ENCODE peak calls at places on chromosomes 1 and 21, in five cellular contexts. U is pancreas, I is IMR-90, X is spleen, D is prostate gland. M is an unnamed sample. For H3K4me1, the result is how much of the 10 kb centered on the place peaks cover.

GRCh38 chr1:70093250-70093975 is 112.0 kb downstream of the LRRC40 start:
- DNase-seq in I (no peak), U (no peak), D (no peak), X (no peak), M (no peak)

GRCh38 chr1:160708118-160708517 is 3.5 kb downstream of the CD48 start:
- DNase-seq in X (no peak), D (no peak), I (no peak), U (no peak), M (no peak)

GRCh38 chr1:243642936-243643335 is 207.1 kb downstream of the AKT3 start:
- DNase-seq in I (peak), U (no peak), X (no peak), D (no peak), M (no peak)

GRCh38 chr1:198641506-198641905 is 2.7 kb downstream of the PTPRC start:
- DNase-seq in D (no peak), I (peak), U (no peak), X (no peak), M (no peak)

GRCh38 chr1:207925210-207925609 is 14.3 kb upstream of the CD34 start:
- DNase-seq in I (no peak), D (peak), X (no peak), U (no peak), M (no peak)

GRCh38 chr1:98849969-98850636 is 154.6 kb downstream of the PLPPR5 start:
- DNase-seq in I (no peak), X (no peak), D (no peak), U (no peak), M (no peak)

GRCh38 chr1:59592924-59593323 is 221.8 kb upstream of the HOOK1 start:
- DNase-seq in I (no peak), U (no peak), D (no peak), X (no peak), M (no peak)

GRCh38 chr1:218413179-218413578 is 68.0 kb downstream of the TGFB2 start:
- DNase-seq in I (no peak), X (no peak), U (no peak), D (no peak), M (no peak)

GRCh38 chr1:31768407-31768806 is 4.3 kb upstream of the ADGRB2 start:
- DNase-seq in I (no peak), U (no peak), X (no peak), D (no peak), M (no peak)

GRCh38 chr1:62299426-62300200 is 19.6 kb downstream of the KANK4 start:
- DNase-seq in D (peak), X (no peak), I (no peak), U (peak), M (no peak)

GRCh38 chr1:14970115-14970798 is 183.3 kb upstream of the TMEM51 start:
- DNase-seq in D (no peak), U (no peak), I (peak), X (no peak), M (peak)

GRCh38 chr1:2415337-2415736 is 3.0 kb upstream of the PEX10 start:
- DNase-seq in D (no peak), U (no peak), I (no peak), X (no peak), M (no peak)

GRCh38 chr21:40631201-40631600 is 215.8 kb downstream of the DSCAM start:
- DNase-seq in D (no peak), X (no peak), I (no peak), U (no peak), M (no peak)

GRCh38 chr1:87410771-87411170 is 82.1 kb downstream of the LMO4 start:
- DNase-seq in D (no peak), U (no peak), I (peak), X (no peak), M (no peak)

GRCh38 chr1:182674346-182675246 is 9.8 kb downstream of the RGS8 start:
- DNase-seq in X (no peak), I (no peak), D (no peak), U (no peak), M (peak)

GRCh38 chr1:63453232-63453631 is 69.8 kb downstream of the ITGB3BP start:
- DNase-seq in U (no peak), I (no peak), D (no peak), X (no peak), M (no peak)

GRCh38 chr1:155872527-155872926 is 13.2 kb downstream of the SYT11 start:
- DNase-seq in X (no peak), D (no peak), I (no peak), U (no peak), M (no peak)

GRCh38 chr1:205329719-205330118 is 8.2 kb upstream of the NUAK2 start:
- DNase-seq in I (no peak), U (no peak), X (no peak), D (no peak), M (no peak)

GRCh38 chr1:160046494-160047115 is 14.8 kb upstream of the PIGM start:
- DNase-seq in U (peak), I (peak), D (peak), X (no peak), M (no peak)

GRCh38 chr1:93704063-93704462 is 22.4 kb upstream of the BCAR3 start:
- DNase-seq in I (no peak), U (no peak), X (no peak), D (no peak), M (no peak)

GRCh38 chr1:203117611-203118575 is 9.6 kb upstream of the ADORA1 start:
- DNase-seq in I (peak), D (peak), X (peak), U (peak), M (no peak)

GRCh38 chr1:166032901-166033371 is 133.9 kb downstream of the FAM78B start:
- DNase-seq in I (no peak), X (no peak), D (no peak), U (peak), M (no peak)

GRCh38 chr21:32834825-32835224 is 63.3 kb upstream of the PAXBP1 start:
- DNase-seq in X (no peak), U (no peak), I (no peak), D (no peak), M (no peak)

GRCh38 chr1:221781102-221781744 is 39.3 kb upstream of the DUSP10 start:
- DNase-seq in X (no peak), I (peak), D (no peak), U (no peak), M (no peak)

GRCh38 chr1:151499930-151500329 is 11.3 kb upstream of the CGN start:
- DNase-seq in X (no peak), D (no peak), I (no peak), U (no peak), M (no peak)

GRCh38 chr21:37531402-37532042 is 164.9 kb downstream of the DYRK1A start:
- DNase-seq in X (peak), U (no peak), D (no peak), I (no peak), M (no peak)

GRCh38 chr1:115829023-115829674 is 11.8 kb downstream of the NHLH2 start:
- DNase-seq in I (peak), D (no peak), U (no peak), X (no peak), M (no peak)

GRCh38 chr21:14858309-14858708 is 206.5 kb downstream of the NRIP1 start:
- DNase-seq in I (no peak), U (no peak), D (no peak), X (no peak), M (no peak)

GRCh38 chr1:14769486-14770274 is 171.2 kb downstream of the KAZN start:
- DNase-seq in X (no peak), U (no peak), I (no peak), D (no peak), M (no peak)

GRCh38 chr1:168416220-168416619 is 127.6 kb downstream of the XCL2 start:
- DNase-seq in U (no peak), X (no peak), I (no peak), D (no peak), M (no peak)

GRCh38 chr1:40595623-40596022 is 64.2 kb downstream of the ZNF684 start:
- DNase-seq in X (no peak), I (no peak), D (no peak), U (no peak), M (no peak)

GRCh38 chr1:175842545-175842944 is 99.2 kb upstream of the TNR start:
- DNase-seq in I (no peak), X (no peak), U (no peak), D (no peak), M (no peak)

GRCh38 chr1:184785529-184785928 is 30.9 kb upstream of the EDEM3 start:
- DNase-seq in U (no peak), X (no peak), I (no peak), D (no peak), M (no peak)

GRCh38 chr1:110722835-110723234 is 48.1 kb upstream of the KCNA3 start:
- DNase-seq in X (no peak), I (no peak), D (no peak), U (no peak), M (no peak)

GRCh38 chr1:185151215-185151614 is 5.5 kb downstream of the TRMT1L start:
- DNase-seq in D (no peak), I (no peak), X (no peak), U (no peak), M (no peak)

GRCh38 chr21:46393941-46394818 is 64.5 kb upstream of the DIP2A start:
- DNase-seq in D (no peak), I (no peak), U (no peak), X (no peak), M (no peak)

GRCh38 chr1:201318504-201319340 is 35.4 kb downstream of the PKP1 start:
- DNase-seq in D (no peak), X (no peak), U (no peak), I (no peak), M (no peak)

GRCh38 chr1:16386454-16387113 is 19.5 kb downstream of the SZRD1 start:
- DNase-seq in X (no peak), U (no peak), D (no peak), I (peak), M (no peak)

GRCh38 chr1:154423303-154423987 is 18.3 kb downstream of the IL6R start:
- DNase-seq in I (peak), X (peak), D (no peak), U (no peak), M (no peak)

GRCh38 chr1:154423988-154424326 is 18.8 kb downstream of the IL6R start:
- DNase-seq in I (no peak), X (peak), U (no peak), D (no peak), M (no peak)

GRCh38 chr1:154427173-154428139 is 22.3 kb downstream of the IL6R start:
- DNase-seq in X (no peak), I (peak), U (no peak), D (peak), M (no peak)

GRCh38 chr1:154422521-154422920 is 17.4 kb downstream of the IL6R start:
- DNase-seq in D (no peak), U (peak), X (peak), I (no peak), M (no peak)

GRCh38 chr1:154425172-154425571 is 20.0 kb downstream of the IL6R start:
- DNase-seq in I (no peak), U (no peak), D (no peak), X (no peak), M (no peak)
- H3K4me1 ChIP-seq in I (under half), U (under half), D (under half), X (under half), M (under half)

GRCh38 chr1:101971309-101971708 is 25.4 kb downstream of the OLFM3 start:
- DNase-seq in D (no peak), X (no peak), I (peak), U (no peak), M (no peak)
- TF ChIP-seq CTCF in D (no peak), X (no peak), I (no peak), U (no peak), M (no peak)

GRCh38 chr1:29159773-29160172 is 21.9 kb downstream of the SRSF4 start:
- DNase-seq in X (no peak), I (no peak), U (no peak), D (no peak), M (no peak)

GRCh38 chr1:29161977-29162376 is 19.7 kb downstream of the SRSF4 start:
- DNase-seq in X (no peak), I (no peak), U (no peak), D (no peak), M (no peak)

GRCh38 chr1:29164588-29164987 is 17.1 kb downstream of the SRSF4 start:
- DNase-seq in U (no peak), D (no peak), X (no peak), I (no peak), M (no peak)

GRCh38 chr1:29166291-29166878 is 15.3 kb downstream of the SRSF4 start:
- DNase-seq in D (no peak), I (no peak), X (no peak), U (no peak), M (no peak)

DNA sequence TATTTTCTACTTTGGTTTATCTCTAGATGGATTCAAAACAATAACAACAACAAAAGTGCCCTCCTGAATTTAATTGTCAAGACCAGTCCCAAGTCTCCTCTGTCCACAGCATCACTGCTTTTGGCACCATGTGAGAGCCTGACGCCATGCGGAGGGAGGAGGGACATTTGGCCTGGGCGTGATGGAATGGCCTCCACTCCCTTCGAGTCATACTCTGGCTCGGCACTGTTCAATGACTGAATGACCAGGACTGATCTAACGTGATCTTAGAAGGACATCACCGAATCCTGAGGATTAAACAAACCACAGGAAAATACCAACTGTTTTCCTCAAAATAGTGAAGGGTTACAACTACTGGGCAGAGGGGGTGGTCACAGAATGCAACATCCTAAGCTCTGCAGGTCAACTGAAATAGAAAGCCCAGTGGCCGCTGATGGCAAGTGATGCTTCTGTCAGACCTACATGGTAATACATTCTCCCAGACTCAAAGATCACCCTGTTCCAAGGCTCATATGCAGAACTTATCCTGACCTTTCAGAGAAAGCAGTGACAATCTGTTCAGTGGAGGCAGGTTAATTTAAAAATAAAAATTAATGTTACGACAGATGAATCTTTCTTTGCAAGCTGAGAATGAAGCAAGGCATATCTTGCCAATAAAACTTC is 19.1 kb downstream of the SRSF4 start:
- DNase-seq in X (no peak), D (no peak), U (no peak), I (no peak), M (peak)
- H3K4me1 ChIP-seq in X (under half), D (under half), U (under half), I (under half), M (under half)

DNA sequence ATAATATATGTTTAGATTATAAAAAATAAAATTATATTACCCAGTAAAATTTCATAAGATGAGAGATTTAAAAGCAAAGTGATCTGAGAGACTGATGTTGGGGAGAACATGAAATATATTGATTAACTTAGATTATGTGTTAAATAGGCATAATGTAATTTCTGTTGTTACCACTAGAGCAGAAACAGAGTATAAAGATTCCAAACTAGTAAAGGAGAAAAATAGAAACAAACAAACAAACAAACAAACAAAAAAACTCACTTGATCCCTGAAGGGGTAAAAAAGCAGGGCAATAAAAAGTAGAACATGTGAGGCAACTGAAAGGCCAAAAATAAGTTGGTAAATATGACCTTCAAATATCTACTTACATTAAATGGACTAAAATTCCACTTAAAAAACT is 640.4 kb upstream of the RGS18 start:
- DNase-seq in D (no peak), I (no peak), X (no peak), U (no peak), M (no peak)
- TF ChIP-seq CTCF in D (no peak), I (no peak), X (no peak), U (no peak), M (no peak)

DNA sequence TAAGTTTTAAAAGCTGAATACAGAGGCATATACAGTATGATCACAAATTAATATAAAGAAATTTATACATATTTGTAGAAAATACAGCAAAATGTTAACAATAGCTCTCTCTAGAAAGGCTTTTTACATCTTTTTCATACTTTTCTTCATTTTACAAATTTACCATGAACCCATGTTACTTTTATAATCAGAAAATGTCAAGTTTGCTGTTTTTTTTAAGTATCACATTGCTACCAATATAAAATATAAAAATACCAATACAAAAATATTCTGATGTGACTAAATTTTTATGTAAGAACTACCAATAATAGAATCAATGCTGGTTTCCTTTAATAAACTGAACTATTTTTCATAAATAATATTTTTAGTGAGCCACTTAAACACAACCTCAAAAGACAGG is 84.4 kb upstream of the TTC39A start:
- DNase-seq in X (no peak), D (no peak), I (no peak), U (no peak), M (no peak)
- H3K4me1 ChIP-seq in X (under half), D (under half), I (under half), U (under half), M (under half)